ENCODE peak calls at places on chromosomes 4 and X, in six cellular contexts. One of them, this sample, is unnamed.

GRCh38 chr4:15182600-15183222 is 180.4 kb downstream of the CPEB2 start:
- DNase-seq in Calu3: no peak
- DNase-seq in suprapubic skin: no peak
- DNase-seq in glutamatergic neuron: no peak
- DNase-seq in fibroblast of pulmonary artery: peak
- DNase-seq in GM13977: no peak
- DNase-seq in this sample: no peak

GRCh38 chr4:109611045-109611616 is 51.1 kb downstream of the MCUB start:
- DNase-seq in Calu3: no peak
- DNase-seq in glutamatergic neuron: no peak
- DNase-seq in GM13977: no peak
- DNase-seq in fibroblast of pulmonary artery: peak
- DNase-seq in suprapubic skin: no peak
- DNase-seq in this sample: no peak

GRCh38 chr4:55318541-55319129 is 27.4 kb upstream of the SRD5A3 start:
- DNase-seq in GM13977: no peak
- DNase-seq in glutamatergic neuron: no peak
- DNase-seq in fibroblast of pulmonary artery: no peak
- DNase-seq in Calu3: no peak
- DNase-seq in suprapubic skin: no peak
- DNase-seq in this sample: no peak

GRCh38 chr4:174873931-174874330 is 44.2 kb upstream of the ADAM29 start:
- DNase-seq in fibroblast of pulmonary artery: no peak
- DNase-seq in GM13977: peak
- DNase-seq in glutamatergic neuron: no peak
- DNase-seq in suprapubic skin: no peak
- DNase-seq in Calu3: peak
- DNase-seq in this sample: no peak

GRCh38 chr4:76626686-76627465 is 191.8 kb downstream of the SHROOM3 start:
- DNase-seq in GM13977: no peak
- DNase-seq in glutamatergic neuron: no peak
- DNase-seq in Calu3: no peak
- DNase-seq in suprapubic skin: no peak
- DNase-seq in fibroblast of pulmonary artery: peak
- DNase-seq in this sample: no peak

GRCh38 chr4:140426610-140427103 is 791 bp downstream of the CLGN start:
- DNase-seq in GM13977: peak
- DNase-seq in suprapubic skin: no peak
- DNase-seq in fibroblast of pulmonary artery: no peak
- DNase-seq in glutamatergic neuron: peak
- DNase-seq in Calu3: peak
- DNase-seq in this sample: no peak

GRCh38 chr4:39834269-39834668 is 136.3 kb downstream of the UBE2K start:
- DNase-seq in Calu3: no peak
- DNase-seq in glutamatergic neuron: no peak
- DNase-seq in suprapubic skin: no peak
- DNase-seq in GM13977: no peak
- DNase-seq in fibroblast of pulmonary artery: no peak
- DNase-seq in this sample: no peak

GRCh38 chr4:129358571-129358970 is 262.6 kb downstream of the C4orf33 start:
- DNase-seq in GM13977: no peak
- DNase-seq in glutamatergic neuron: no peak
- DNase-seq in suprapubic skin: no peak
- DNase-seq in Calu3: no peak
- DNase-seq in fibroblast of pulmonary artery: peak
- DNase-seq in this sample: no peak

GRCh38 chrX:118513120-118513899 is 17.7 kb downstream of the DOCK11 start:
- DNase-seq in fibroblast of pulmonary artery: peak
- DNase-seq in Calu3: no peak
- DNase-seq in glutamatergic neuron: no peak
- DNase-seq in GM13977: no peak
- DNase-seq in suprapubic skin: no peak
- DNase-seq in this sample: no peak

GRCh38 chr4:27360651-27361347 is 500.2 kb downstream of the STIM2 start:
- DNase-seq in suprapubic skin: no peak
- DNase-seq in glutamatergic neuron: no peak
- DNase-seq in fibroblast of pulmonary artery: peak
- DNase-seq in GM13977: no peak
- DNase-seq in Calu3: no peak
- DNase-seq in this sample: no peak

GRCh38 chr4:1412376-1413220 is 6.4 kb upstream of the NKX1-1 start:
- DNase-seq in fibroblast of pulmonary artery: no peak
- DNase-seq in suprapubic skin: no peak
- DNase-seq in Calu3: no peak
- DNase-seq in GM13977: peak
- DNase-seq in glutamatergic neuron: no peak
- DNase-seq in this sample: no peak

GRCh38 chr4:185582651-185583400 is 47.5 kb upstream of the PDLIM3 start:
- DNase-seq in Calu3: no peak
- DNase-seq in glutamatergic neuron: no peak
- DNase-seq in fibroblast of pulmonary artery: no peak
- DNase-seq in GM13977: no peak
- DNase-seq in suprapubic skin: no peak
- DNase-seq in this sample: no peak

GRCh38 chr4:2045518-2045951 is 13.6 kb upstream of the NAT8L start:
- DNase-seq in GM13977: no peak
- DNase-seq in fibroblast of pulmonary artery: no peak
- DNase-seq in Calu3: no peak
- DNase-seq in suprapubic skin: peak
- DNase-seq in glutamatergic neuron: no peak
- DNase-seq in this sample: peak

GRCh38 chrX:110341189-110342035 is 17.2 kb upstream of the RTL9 start:
- DNase-seq in Calu3: no peak
- DNase-seq in fibroblast of pulmonary artery: peak
- DNase-seq in suprapubic skin: no peak
- DNase-seq in GM13977: no peak
- DNase-seq in glutamatergic neuron: no peak
- DNase-seq in this sample: no peak

GRCh38 chr4:15373363-15373762 is 54.5 kb upstream of the C1QTNF7 start:
- DNase-seq in Calu3: no peak
- DNase-seq in GM13977: no peak
- DNase-seq in glutamatergic neuron: no peak
- DNase-seq in suprapubic skin: no peak
- DNase-seq in fibroblast of pulmonary artery: no peak
- DNase-seq in this sample: no peak

GRCh38 chr4:8840006-8840793 is 31.4 kb downstream of the HMX1 start:
- DNase-seq in fibroblast of pulmonary artery: no peak
- DNase-seq in GM13977: no peak
- DNase-seq in Calu3: no peak
- DNase-seq in suprapubic skin: peak
- DNase-seq in glutamatergic neuron: no peak
- DNase-seq in this sample: peak

GRCh38 chrX:138723301-138723700 is 11.8 kb upstream of the FGF13 start:
- DNase-seq in glutamatergic neuron: no peak
- DNase-seq in Calu3: no peak
- DNase-seq in fibroblast of pulmonary artery: no peak
- DNase-seq in suprapubic skin: no peak
- DNase-seq in GM13977: no peak
- DNase-seq in this sample: no peak

GRCh38 chrX:44456685-44457084 is 86.0 kb downstream of the FUNDC1 start:
- DNase-seq in glutamatergic neuron: no peak
- DNase-seq in fibroblast of pulmonary artery: no peak
- DNase-seq in suprapubic skin: no peak
- DNase-seq in Calu3: no peak
- DNase-seq in GM13977: no peak
- DNase-seq in this sample: no peak

GRCh38 chrX:104618106-104618895 is 52.3 kb downstream of the IL1RAPL2 start:
- DNase-seq in fibroblast of pulmonary artery: no peak
- DNase-seq in GM13977: no peak
- DNase-seq in glutamatergic neuron: no peak
- DNase-seq in Calu3: peak
- DNase-seq in suprapubic skin: no peak
- DNase-seq in this sample: no peak

GRCh38 chr4:93199492-93199891 is 629.1 kb upstream of the ATOH1 start:
- DNase-seq in suprapubic skin: no peak
- DNase-seq in glutamatergic neuron: no peak
- DNase-seq in fibroblast of pulmonary artery: peak
- DNase-seq in GM13977: peak
- DNase-seq in Calu3: no peak
- DNase-seq in this sample: no peak

GRCh38 chr4:102736636-102737549 is 23.9 kb downstream of the MANBA start:
- DNase-seq in GM13977: no peak
- DNase-seq in glutamatergic neuron: no peak
- DNase-seq in Calu3: peak
- DNase-seq in suprapubic skin: no peak
- DNase-seq in fibroblast of pulmonary artery: no peak
- DNase-seq in this sample: no peak

GRCh38 chr4:136395212-136395722 is 1137.0 kb downstream of the PCDH18 start:
- DNase-seq in fibroblast of pulmonary artery: no peak
- DNase-seq in suprapubic skin: no peak
- DNase-seq in GM13977: no peak
- DNase-seq in glutamatergic neuron: no peak
- DNase-seq in Calu3: no peak
- DNase-seq in this sample: no peak

GRCh38 chrX:25597561-25597960 is 540.6 kb upstream of the MAGEB18 start:
- DNase-seq in suprapubic skin: no peak
- DNase-seq in glutamatergic neuron: no peak
- DNase-seq in Calu3: no peak
- DNase-seq in GM13977: no peak
- DNase-seq in fibroblast of pulmonary artery: peak
- DNase-seq in this sample: no peak
- TF ChIP-seq CTCF in suprapubic skin: no peak
- TF ChIP-seq CTCF in glutamatergic neuron: no peak
- TF ChIP-seq CTCF in Calu3: no peak
- TF ChIP-seq CTCF in GM13977: no peak
- TF ChIP-seq CTCF in fibroblast of pulmonary artery: no peak
- TF ChIP-seq CTCF in this sample: no peak

DNA sequence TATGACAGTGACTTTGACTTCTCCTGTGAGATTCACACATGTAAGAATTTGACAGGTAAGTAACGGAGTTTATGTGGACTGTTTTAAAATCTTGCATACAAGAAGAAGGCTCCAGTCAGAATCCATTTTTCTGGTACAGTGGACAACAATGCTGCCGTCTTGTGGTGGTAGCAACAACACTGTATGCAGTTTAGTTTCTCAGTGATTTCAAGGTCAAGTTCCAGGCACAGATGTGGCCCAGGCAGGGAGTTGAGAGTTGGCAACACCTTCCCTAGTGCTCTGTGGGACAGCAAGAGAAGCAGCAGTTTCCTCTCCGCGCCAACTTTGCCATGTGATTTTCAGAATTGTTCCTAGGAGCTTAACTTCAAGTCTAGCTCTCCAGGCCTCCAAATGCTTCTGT is 56.0 kb upstream of the STPG2 start:
- DNase-seq in suprapubic skin: no peak
- DNase-seq in GM13977: no peak
- DNase-seq in fibroblast of pulmonary artery: no peak
- DNase-seq in Calu3: no peak
- DNase-seq in glutamatergic neuron: no peak
- DNase-seq in this sample: no peak
- TF ChIP-seq CTCF in suprapubic skin: no peak
- TF ChIP-seq CTCF in GM13977: no peak
- TF ChIP-seq CTCF in fibroblast of pulmonary artery: no peak
- TF ChIP-seq CTCF in Calu3: no peak
- TF ChIP-seq CTCF in glutamatergic neuron: no peak
- TF ChIP-seq CTCF in this sample: no peak

GRCh38 chrX:130268500-130269170 is at the start of gene ZNF280C:
- DNase-seq in fibroblast of pulmonary artery: peak
- DNase-seq in suprapubic skin: peak
- DNase-seq in glutamatergic neuron: peak
- DNase-seq in Calu3: peak
- DNase-seq in GM13977: peak
- DNase-seq in this sample: peak
- TF ChIP-seq CTCF in fibroblast of pulmonary artery: peak
- TF ChIP-seq CTCF in suprapubic skin: no peak
- TF ChIP-seq CTCF in glutamatergic neuron: no peak
- TF ChIP-seq CTCF in Calu3: no peak
- TF ChIP-seq CTCF in GM13977: peak
- TF ChIP-seq CTCF in this sample: peak

DNA sequence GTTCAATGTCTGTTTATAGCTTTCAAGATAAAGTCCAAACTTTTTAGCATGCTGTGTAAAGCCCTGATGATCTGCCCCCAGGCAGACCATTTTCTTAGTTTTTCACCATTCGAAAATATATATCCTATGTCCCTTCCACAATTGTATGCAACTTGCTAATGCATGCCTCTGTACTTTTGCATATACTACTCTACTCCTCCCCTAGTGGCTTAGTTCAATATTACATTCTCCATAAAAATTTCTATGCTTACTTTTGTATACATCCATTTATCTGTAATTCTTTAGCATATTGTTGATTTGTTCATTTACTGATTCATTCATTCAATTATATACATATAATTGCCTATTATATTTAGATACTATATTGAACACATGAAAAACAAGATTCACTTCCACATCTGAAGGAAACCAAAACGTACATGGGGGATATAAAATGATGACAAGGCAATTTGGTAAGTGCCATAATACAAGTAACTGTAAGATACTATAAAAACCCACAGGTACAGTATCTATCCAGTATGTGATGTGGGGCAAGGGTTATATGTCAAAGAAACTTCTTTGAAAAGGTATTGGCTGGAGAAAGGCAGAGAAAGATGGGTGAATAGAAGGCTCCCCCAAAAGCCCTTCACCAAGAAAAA is 902.5 kb downstream of the FAM133A start:
- DNase-seq in suprapubic skin: no peak
- DNase-seq in Calu3: no peak
- DNase-seq in fibroblast of pulmonary artery: no peak
- DNase-seq in glutamatergic neuron: no peak
- DNase-seq in GM13977: no peak
- DNase-seq in this sample: no peak
- TF ChIP-seq CTCF in suprapubic skin: no peak
- TF ChIP-seq CTCF in Calu3: no peak
- TF ChIP-seq CTCF in fibroblast of pulmonary artery: no peak
- TF ChIP-seq CTCF in glutamatergic neuron: peak
- TF ChIP-seq CTCF in GM13977: peak
- TF ChIP-seq CTCF in this sample: no peak

DNA sequence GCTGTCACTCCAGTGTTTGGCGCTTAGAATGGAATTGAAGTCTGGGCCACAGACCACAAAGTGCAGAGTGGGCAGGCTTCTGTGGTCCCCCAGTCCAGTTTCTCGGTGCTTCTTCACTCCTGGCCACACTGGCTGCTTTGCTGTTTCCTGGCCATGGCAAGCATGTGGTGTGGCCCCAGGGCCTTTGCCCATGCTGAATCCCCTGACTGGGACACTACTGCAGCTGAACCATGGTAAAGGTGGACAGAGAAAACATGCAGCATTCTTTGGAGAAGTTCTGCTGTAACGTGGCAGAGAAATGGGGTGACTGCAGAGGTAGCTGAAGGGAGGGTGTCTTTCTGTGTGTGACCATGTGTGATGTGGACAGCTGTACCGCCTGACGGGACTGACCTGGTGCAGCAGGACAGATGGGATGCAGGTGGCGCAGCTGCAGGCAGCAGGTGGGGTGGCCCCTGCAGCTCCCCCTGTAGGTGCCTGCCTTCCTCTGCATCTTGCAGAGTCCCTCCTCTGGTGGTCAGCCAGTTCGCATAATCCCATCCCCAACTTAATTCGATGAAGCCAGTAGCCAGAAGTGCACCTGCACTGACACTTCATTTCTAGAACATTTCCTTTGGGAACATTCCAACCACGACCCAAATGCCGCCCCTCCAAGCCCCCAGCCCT is 13.2 kb upstream of the S100P start:
- DNase-seq in Calu3: no peak
- DNase-seq in suprapubic skin: no peak
- DNase-seq in glutamatergic neuron: no peak
- DNase-seq in GM13977: no peak
- DNase-seq in fibroblast of pulmonary artery: no peak
- DNase-seq in this sample: no peak
- TF ChIP-seq CTCF in Calu3: no peak
- TF ChIP-seq CTCF in suprapubic skin: no peak
- TF ChIP-seq CTCF in glutamatergic neuron: peak
- TF ChIP-seq CTCF in GM13977: peak
- TF ChIP-seq CTCF in fibroblast of pulmonary artery: peak
- TF ChIP-seq CTCF in this sample: no peak

This sample was measured in osteocyte.